ENCODE peak calls at places on chromosomes 7 and 10, in eight cellular contexts. O, E, P, S, M, I, Y and F are unnamed samples.

GRCh38 chr7:25117226-25118047 is 7.6 kb downstream of the CYCS start:
- DNase-seq in O (peak; percentile 71), E (no peak), P (no peak), S (no peak), M (no peak), I (no peak), Y (no peak), F (no peak)

GRCh38 chr7:30682131-30683083 is at the start of gene CRHR2:
- DNase-seq in O (peak; percentile 59), E (peak; percentile 42), P (peak; percentile 62), S (peak; percentile 39), M (no peak), I (peak; percentile 33), Y (no peak), F (no peak)

GRCh38 chr7:116810267-116811116 is 51.9 kb upstream of the CAPZA2 start:
- DNase-seq in O (no peak), E (no peak), P (peak; percentile 33), S (no peak), M (peak; percentile 17), I (no peak), Y (no peak), F (no peak)

GRCh38 chr7:151728746-151729145 is 148.2 kb downstream of the PRKAG2 start:
- DNase-seq in O (no peak), E (peak; percentile 72), P (no peak), S (no peak), M (no peak), I (no peak), Y (no peak), F (no peak)

GRCh38 chr7:28145931-28146330 is 34.7 kb downstream of the JAZF1 start:
- DNase-seq in O (no peak), E (no peak), P (no peak), S (no peak), M (no peak), I (no peak), Y (peak; percentile 54), F (no peak)

GRCh38 chr10:19518632-19519031 is 297.6 kb upstream of the PLXDC2 start:
- DNase-seq in O (no peak), E (no peak), P (no peak), S (no peak), M (no peak), I (no peak), Y (no peak), F (no peak)

GRCh38 chr10:79229830-79230562 is 117.3 kb upstream of the PPIF start:
- DNase-seq in O (no peak), E (no peak), P (no peak), S (peak; percentile 40), M (no peak), I (no peak), Y (no peak), F (no peak)

GRCh38 chr7:158324397-158325360 is 262.9 kb downstream of the PTPRN2 start:
- DNase-seq in O (no peak), E (no peak), P (no peak), S (no peak), M (peak; percentile 31), I (no peak), Y (no peak), F (peak; percentile 17)

GRCh38 chr10:23412223-23412622 is 26.7 kb upstream of the OTUD1 start:
- DNase-seq in O (no peak), E (no peak), P (no peak), S (no peak), M (peak; percentile 17), I (no peak), Y (no peak), F (no peak)

GRCh38 chr10:73159038-73159648 is 8.7 kb downstream of the ECD start:
- DNase-seq in O (peak; percentile 51), E (peak; percentile 60), P (peak; percentile 47), S (peak; percentile 75), M (peak; percentile 69), I (peak; percentile 32), Y (peak; percentile 64), F (no peak)

GRCh38 chr10:69004821-69005220 is 16.2 kb downstream of the KIFBP start:
- DNase-seq in O (peak; percentile 52), E (no peak), P (no peak), S (peak; percentile 55), M (peak; percentile 47), I (no peak), Y (no peak), F (no peak)

GRCh38 chr7:114825423-114825951 is 96.4 kb upstream of the MDFIC start:
- DNase-seq in O (no peak), E (no peak), P (no peak), S (peak; percentile 18), M (no peak), I (no peak), Y (no peak), F (no peak)